ENCODE peak calls at places on chromosomes 5 and 9, in four cellular contexts. I is AG09319, K is transverse colon, P is endothelial cell. C is an unnamed sample.

GRCh38 chr5:78647838-78648358 is 674 bp downstream of the LHFPL2 start:
- DNase-seq in I (no peak), K (peak; percentile 62), P (peak; percentile 59), C (peak; percentile 62)

GRCh38 chr5:59813761-59814562 is 79.6 kb downstream of the PDE4D start:
- DNase-seq in I (no peak), K (peak; percentile 23), P (peak; percentile 67), C (peak; percentile 57)

GRCh38 chr5:127080001-127080478 is 6.7 kb upstream of the C5orf63 start:
- DNase-seq in I (no peak), K (no peak), P (no peak), C (no peak)

GRCh38 chr5:74866653-74867162 is 521 bp upstream of the FAM169A start:
- DNase-seq in I (no peak), K (no peak), P (peak; percentile 38), C (peak; percentile 28)

GRCh38 chr5:178474562-178475184 is 115.5 kb downstream of the COL23A1 start:
- DNase-seq in I (no peak), K (no peak), P (no peak), C (no peak)

GRCh38 chr5:175695161-175696126 is 37.6 kb downstream of the HRH2 start:
- DNase-seq in I (no peak), K (no peak), P (no peak), C (no peak)

GRCh38 chr5:8773091-8773615 is 772.7 kb downstream of the SEMA5A start:
- DNase-seq in I (no peak), K (no peak), P (no peak), C (no peak)

GRCh38 chr5:30384171-30384570 is 809.3 kb upstream of the CDH6 start:
- DNase-seq in I (no peak), K (no peak), P (no peak), C (no peak)

GRCh38 chr9:122865300-122865699 is 36.9 kb upstream of the PDCL start:
- DNase-seq in I (no peak), K (no peak), P (no peak), C (no peak)

GRCh38 chr5:145718956-145719355 is 116.2 kb downstream of the PRELID2 start:
- DNase-seq in I (peak; percentile 15), K (no peak), P (no peak), C (peak; percentile 15)

GRCh38 chr5:154215531-154215930 is 25.0 kb downstream of the GALNT10 start:
- DNase-seq in I (no peak), K (no peak), P (no peak), C (no peak)

GRCh38 chr9:129735546-129735945 is 17.3 kb downstream of the PTGES start:
- DNase-seq in I (no peak), K (no peak), P (no peak), C (no peak)

GRCh38 chr9:95107001-95107749 is 210.3 kb downstream of the FANCC start:
- DNase-seq in I (no peak), K (no peak), P (no peak), C (no peak)

GRCh38 chr9:126546036-126546435 is 67.7 kb upstream of the LMX1B start:
- DNase-seq in I (no peak), K (no peak), P (no peak), C (no peak)
- TF ChIP-seq CTCF in I (no peak), K (no peak), P (no peak), C (no peak)

GRCh38 chr5:2206244-2207108 is 323.8 kb upstream of the IRX4 start:
- DNase-seq in I (no peak), K (no peak), P (no peak), C (no peak)

GRCh38 chr5:2205596-2205995 is 322.9 kb upstream of the IRX4 start:
- DNase-seq in I (no peak), K (no peak), P (no peak), C (no peak)

GRCh38 chr5:2207416-2207950 is 324.8 kb upstream of the IRX4 start:
- DNase-seq in I (no peak), K (no peak), P (no peak), C (no peak)

GRCh38 chr5:2207109-2207399 is 324.3 kb upstream of the IRX4 start:
- DNase-seq in I (no peak), K (no peak), P (no peak), C (no peak)

GRCh38 chr5:2207966-2208544 is 325.3 kb upstream of the IRX4 start:
- DNase-seq in I (no peak), K (no peak), P (peak; percentile 70), C (no peak)
- TF ChIP-seq CTCF in I (no peak), K (no peak), P (no peak), C (no peak)

GRCh38 chr9:133687856-133688761 is 50.0 kb downstream of the SARDH start:
- DNase-seq in I (no peak), K (no peak), P (no peak), C (no peak)
- TF ChIP-seq CTCF in I (no peak), K (no peak), P (no peak), C (no peak)

GRCh38 chr9:93637886-93638285 is 61.5 kb downstream of the PHF2 start:
- DNase-seq in I (no peak), K (no peak), P (no peak), C (no peak)
- TF ChIP-seq CTCF in I (no peak), K (no peak), P (no peak), C (no peak)

GRCh38 chr5:167964529-167964928 is 326.9 kb upstream of the WWC1 start:
- DNase-seq in I (no peak), K (no peak), P (no peak), C (no peak)
- TF ChIP-seq CTCF in I (no peak), K (no peak), P (no peak), C (no peak)